ENCODE peak calls at places on chromosomes 3 and 15, in five cellular contexts. One of them, this sample, is unnamed.

GRCh38 chr15:25090073-25090733 is 135.4 kb downstream of the SNRPN start:
- DNase-seq in transverse colon: no peak
- DNase-seq in NCI-H1092: no peak
- DNase-seq in RWPE2: peak; percentile 34
- DNase-seq in RWPE1: no peak
- DNase-seq in this sample: no peak

GRCh38 chr15:34275154-34275553 is 50.3 kb downstream of the EMC4 start:
- DNase-seq in transverse colon: no peak
- DNase-seq in NCI-H1092: no peak
- DNase-seq in RWPE2: no peak
- DNase-seq in RWPE1: peak; percentile 16
- DNase-seq in this sample: no peak

GRCh38 chr3:127389415-127389814 is 101.6 kb upstream of the PRR20G start:
- DNase-seq in transverse colon: no peak
- DNase-seq in NCI-H1092: no peak
- DNase-seq in RWPE2: no peak
- DNase-seq in RWPE1: peak; percentile 37
- DNase-seq in this sample: peak; percentile 52

GRCh38 chr3:7271631-7272030 is 410.7 kb downstream of the GRM7 start:
- DNase-seq in transverse colon: no peak
- DNase-seq in NCI-H1092: no peak
- DNase-seq in RWPE2: no peak
- DNase-seq in RWPE1: no peak
- DNase-seq in this sample: no peak

GRCh38 chr3:129695203-129695602 is 88.7 kb upstream of the PLXND1 start:
- DNase-seq in transverse colon: no peak
- DNase-seq in NCI-H1092: no peak
- DNase-seq in RWPE2: no peak
- DNase-seq in RWPE1: no peak
- DNase-seq in this sample: no peak

GRCh38 chr15:69265347-69265955 is 33.3 kb upstream of the PAQR5 start:
- DNase-seq in transverse colon: no peak
- DNase-seq in NCI-H1092: peak; percentile 1
- DNase-seq in RWPE2: no peak
- DNase-seq in RWPE1: peak; percentile 42
- DNase-seq in this sample: peak; percentile 23

GRCh38 chr15:60795889-60796288 is 316.9 kb upstream of the ICE2 start:
- DNase-seq in transverse colon: no peak
- DNase-seq in NCI-H1092: no peak
- DNase-seq in RWPE2: no peak
- DNase-seq in RWPE1: no peak
- DNase-seq in this sample: no peak

GRCh38 chr3:44117239-44117638 is 124.4 kb upstream of the TOPAZ1 start:
- DNase-seq in transverse colon: no peak
- DNase-seq in NCI-H1092: no peak
- DNase-seq in RWPE2: no peak
- DNase-seq in RWPE1: peak; percentile 19
- DNase-seq in this sample: no peak

GRCh38 chr3:90091557-90091956 is 984.1 kb downstream of the EPHA3 start:
- DNase-seq in transverse colon: peak; percentile 8
- DNase-seq in NCI-H1092: peak; percentile 41
- DNase-seq in RWPE2: no peak
- DNase-seq in RWPE1: peak; percentile 2
- DNase-seq in this sample: peak; percentile 51